ENCODE peak calls at places on chromosome 3, in four cellular contexts. O, N, T and V are unnamed samples.

GRCh38 chr3:115999598-115999997 is 376.3 kb downstream of the GAP43 start:
- DNase-seq in N (no peak), T (no peak), O (no peak), V (no peak)

GRCh38 chr3:24244491-24244890 is 250.2 kb downstream of the THRB start:
- DNase-seq in O (no peak), T (no peak), N (no peak), V (no peak)

GRCh38 chr3:189954733-189955665 is 165.7 kb downstream of the P3H2 start:
- DNase-seq in O (no peak), T (no peak), N (no peak), V (no peak)

GRCh38 chr3:12393894-12394293 is 90.4 kb upstream of the TSEN2 start:
- DNase-seq in T (no peak), O (no peak), N (no peak), V (no peak)

GRCh38 chr3:123287051-123287961 is 85.6 kb downstream of the SEC22A start:
- DNase-seq in O (no peak), N (no peak), T (no peak), V (no peak)

GRCh38 chr3:80770106-80771079 is 991.1 kb downstream of the GBE1 start:
- DNase-seq in T (peak), O (no peak), N (no peak), V (no peak)

GRCh38 chr3:183688869-183689268 is 8.7 kb upstream of the YEATS2 start:
- DNase-seq in N (no peak), O (no peak), T (no peak), V (no peak)

GRCh38 chr3:31621314-31621713 is 88.6 kb downstream of the STT3B start:
- DNase-seq in O (no peak), N (no peak), T (no peak), V (no peak)

GRCh38 chr3:197191897-197192296 is 106.5 kb downstream of the DLG1 start:
- DNase-seq in T (no peak), N (no peak), O (no peak), V (no peak)

GRCh38 chr3:133570937-133571320 is 2.6 kb upstream of the CDV3 start:
- DNase-seq in T (no peak), O (no peak), N (no peak), V (no peak)

GRCh38 chr3:70849911-70850699 is 537.7 kb upstream of the MDFIC2 start:
- DNase-seq in T (no peak), N (peak), O (no peak), V (no peak)

GRCh38 chr3:143124683-143125520 is 5.3 kb downstream of the CHST2 start:
- DNase-seq in N (no peak), O (no peak), T (peak), V (no peak)

GRCh38 chr3:48798998-48799397 is 48.7 kb downstream of the PRKAR2A start:
- DNase-seq in O (peak), T (no peak), N (no peak), V (no peak)

GRCh38 chr3:134476977-134477376 is 8.8 kb downstream of the ANAPC13 start:
- DNase-seq in T (no peak), O (no peak), N (no peak), V (no peak)

GRCh38 chr3:121677141-121677540 is 16.4 kb upstream of the HCLS1 start:
- DNase-seq in O (no peak), T (no peak), N (no peak), V (no peak)

GRCh38 chr3:142165194-142165593 is 15.8 kb upstream of the TFDP2 start:
- DNase-seq in T (no peak), N (no peak), O (no peak), V (no peak)

GRCh38 chr3:37736632-37737031 is 125.0 kb upstream of the CTDSPL start:
- DNase-seq in T (no peak), N (no peak), O (no peak), V (no peak)

GRCh38 chr3:150059241-150059640 is 88.5 kb upstream of the PFN2 start:
- DNase-seq in O (no peak), T (no peak), N (no peak), V (no peak)

GRCh38 chr3:150054635-150055034 is 83.9 kb upstream of the PFN2 start:
- DNase-seq in N (no peak), T (no peak), O (no peak), V (no peak)

GRCh38 chr3:150057227-150057626 is 86.5 kb upstream of the PFN2 start:
- DNase-seq in O (no peak), N (no peak), T (no peak), V (no peak)

GRCh38 chr3:150059729-150060128 is 89.0 kb upstream of the PFN2 start:
- DNase-seq in O (no peak), N (no peak), T (no peak), V (no peak)

DNA sequence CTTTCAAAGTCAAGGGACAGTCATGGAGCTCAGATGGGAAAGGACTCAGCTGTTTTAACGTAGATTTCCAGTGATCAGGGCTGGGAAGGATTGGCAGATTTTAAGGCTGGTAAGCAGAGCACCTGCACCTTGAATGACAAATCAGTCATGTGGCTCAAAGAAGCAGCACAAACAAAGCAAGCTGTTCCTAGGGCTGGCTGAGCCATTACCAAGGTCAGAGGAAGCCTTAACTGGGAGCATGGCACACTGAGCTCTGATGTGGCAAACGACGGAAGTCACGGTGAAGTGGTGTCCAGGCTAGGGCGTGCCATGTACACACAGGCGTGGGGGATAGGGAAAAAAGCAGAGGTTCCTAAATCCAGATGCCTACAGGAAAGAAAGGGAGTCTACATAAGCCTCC is 84.6 kb upstream of the PFN2 start:
- DNase-seq in O (no peak), N (no peak), T (no peak), V (no peak)
- TF ChIP-seq HMGXB4 in O (no peak), N (no peak), T (no peak), V (no peak)

GRCh38 chr3:156648086-156648485 is 26.3 kb upstream of the TIPARP start:
- DNase-seq in T (no peak), O (no peak), N (no peak), V (no peak)
- TF ChIP-seq HMGXB4 in T (no peak), O (no peak), N (no peak), V (no peak)

GRCh38 chr3:14303336-14304100 is 98.9 kb upstream of the SLC6A6 start:
- DNase-seq in O (no peak), T (no peak), N (no peak), V (no peak)

GRCh38 chr3:14304101-14305045 is 98.0 kb upstream of the SLC6A6 start:
- DNase-seq in O (no peak), T (no peak), N (no peak), V (no peak)

GRCh38 chr3:14307953-14308352 is 94.5 kb upstream of the SLC6A6 start:
- DNase-seq in T (no peak), O (no peak), N (no peak), V (no peak)

GRCh38 chr3:14306167-14306566 is 96.2 kb upstream of the SLC6A6 start:
- DNase-seq in N (no peak), O (no peak), T (no peak), V (no peak)

GRCh38 chr3:14305321-14305720 is 97.1 kb upstream of the SLC6A6 start:
- DNase-seq in T (no peak), N (no peak), O (no peak), V (no peak)
- TF ChIP-seq HMGXB4 in T (no peak), N (no peak), O (no peak), V (no peak)

DNA sequence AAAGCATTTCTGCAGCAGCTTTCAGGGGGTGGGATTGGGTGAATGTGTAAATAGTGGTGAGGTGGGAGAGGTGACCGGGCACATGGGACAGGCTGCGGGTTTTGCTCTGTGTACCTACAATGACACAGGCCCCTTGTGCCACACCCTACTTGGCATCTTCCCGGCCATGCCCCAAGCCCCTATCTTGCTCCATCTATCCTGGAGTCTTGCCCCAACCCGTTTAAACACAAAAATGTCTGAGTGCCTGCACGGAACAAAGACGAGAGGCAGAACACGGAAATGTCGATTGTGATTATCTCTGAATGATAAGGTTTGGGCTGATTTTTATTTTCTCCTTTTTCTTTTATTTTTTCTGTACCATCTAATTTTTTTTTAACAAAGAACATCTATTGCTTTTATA is 46.0 kb upstream of the SLC6A1 start:
- DNase-seq in N (no peak), O (no peak), T (no peak), V (no peak)
- TF ChIP-seq HMGXB4 in N (no peak), O (no peak), T (no peak), V (no peak)

GRCh38 chr3:177658354-177658753 is 461.1 kb upstream of the TBL1XR1 start:
- DNase-seq in N (no peak), T (no peak), O (no peak), V (no peak)
- TF ChIP-seq HMGXB4 in N (no peak), T (no peak), O (no peak), V (no peak)